ENCODE peak calls at places on chromosome 20, in nine cellular contexts. R is H9, Z is uterus, X is Peyer's patch, L is SK-N-SH, T is glutamatergic neuron, A is keratinocyte, D is RWPE1, G is epithelial cell of esophagus. O is an unnamed sample.

GRCh38 chr20:4592316-4593148 is 129.2 kb upstream of the PRND start:
- DNase-seq in T (peak; percentile 85), L (peak; percentile 84), D (peak; percentile 62), G (peak; percentile 30), A (no peak), Z (peak; percentile 53), R (peak; percentile 69), X (no peak), O (no peak)

GRCh38 chr20:17902531-17903083 is 66.0 kb downstream of the SNX5 start:
- DNase-seq in R (no peak), T (no peak), L (no peak), D (no peak), A (no peak), G (no peak), X (no peak), Z (no peak), O (no peak)

GRCh38 chr20:17960927-17961599 is 7.5 kb downstream of the SNX5 start:
- DNase-seq in R (no peak), T (no peak), A (no peak), X (no peak), L (no peak), G (no peak), Z (peak; percentile 72), D (no peak), O (no peak)

GRCh38 chr20:63750807-63751470 is 11.4 kb downstream of the SLC2A4RG start:
- DNase-seq in L (peak; percentile 40), G (no peak), Z (no peak), X (peak; percentile 49), T (no peak), R (peak; percentile 55), D (no peak), A (no peak), O (no peak)

GRCh38 chr20:38085031-38085430 is 51.5 kb downstream of the RPRD1B start:
- DNase-seq in T (no peak), R (no peak), X (no peak), D (no peak), Z (no peak), G (no peak), A (no peak), L (no peak), O (no peak)

GRCh38 chr20:431012-431904 is 23.2 kb downstream of the RBCK1 start:
- DNase-seq in X (peak; percentile 36), L (peak; percentile 91), D (peak; percentile 78), G (peak; percentile 81), T (peak; percentile 62), Z (no peak), A (no peak), R (peak; percentile 81), O (no peak)

GRCh38 chr20:37920270-37920669 is 17.3 kb downstream of the VSTM2L start:
- DNase-seq in T (no peak), G (no peak), Z (no peak), A (no peak), R (no peak), X (no peak), D (no peak), L (no peak), O (no peak)

GRCh38 chr20:8394308-8394945 is 262.4 kb downstream of the PLCB1 start:
- DNase-seq in Z (no peak), L (no peak), A (no peak), X (no peak), G (peak; percentile 35), R (no peak), D (no peak), T (no peak), O (no peak)

GRCh38 chr20:55576981-55577380 is 428.3 kb downstream of the CBLN4 start:
- DNase-seq in A (no peak), L (no peak), T (no peak), Z (no peak), R (no peak), X (no peak), D (no peak), G (no peak), O (no peak)

GRCh38 chr20:20732641-20733040 is 20.2 kb upstream of the RALGAPA2 start:
- DNase-seq in D (no peak), X (no peak), T (no peak), R (no peak), Z (no peak), G (peak; percentile 43), L (no peak), A (no peak), O (no peak)

GRCh38 chr20:6886065-6886729 is 118.7 kb downstream of the BMP2 start:
- DNase-seq in R (peak; percentile 33), L (no peak), X (no peak), Z (no peak), D (no peak), T (no peak), A (no peak), G (peak; percentile 41), O (no peak)

GRCh38 chr20:64041781-64042771 is 6.1 kb downstream of the C20orf204 start:
- DNase-seq in R (no peak), X (no peak), A (no peak), L (no peak), G (no peak), T (no peak), Z (no peak), D (no peak), O (no peak)

GRCh38 chr20:51430198-51430950 is 112.1 kb downstream of the NFATC2 start:
- DNase-seq in D (no peak), A (no peak), L (no peak), X (no peak), R (no peak), G (no peak), T (no peak), Z (no peak), O (no peak)

GRCh38 chr20:48278961-48279481 is 493.7 kb upstream of the SULF2 start:
- DNase-seq in D (no peak), R (no peak), A (no peak), G (peak; percentile 3), T (no peak), L (no peak), Z (no peak), X (no peak), O (no peak)

GRCh38 chr20:38165089-38165965 is at the start of gene TGM2:
- DNase-seq in L (peak; percentile 92), A (no peak), D (peak; percentile 71), X (peak; percentile 73), G (peak; percentile 67), T (peak; percentile 44), R (peak; percentile 71), Z (peak; percentile 85), O (no peak)

GRCh38 chr20:51758978-51759544 is 9.1 kb downstream of the ATP9A start:
- DNase-seq in L (no peak), A (no peak), X (no peak), R (no peak), D (no peak), T (no peak), G (no peak), Z (no peak), O (peak; percentile 64)

GRCh38 chr20:58700121-58700780 is 7.7 kb downstream of the NPEPL1 start:
- DNase-seq in T (no peak), G (no peak), R (no peak), Z (peak; percentile 2), X (no peak), D (no peak), L (no peak), A (no peak), O (peak; percentile 53)

GRCh38 chr20:13545755-13546154 is 93.0 kb downstream of the TASP1 start:
- DNase-seq in A (no peak), L (no peak), T (no peak), D (no peak), R (no peak), G (no peak), Z (no peak), X (no peak), O (no peak)

GRCh38 chr20:19888269-19888669 is 128.9 kb upstream of the NAA20 start:
- DNase-seq in A (no peak), G (peak; percentile 57), D (no peak), L (no peak), T (no peak), Z (no peak), R (no peak), X (no peak), O (no peak)

GRCh38 chr20:51062065-51062464 is 39.2 kb upstream of the KCNG1 start:
- DNase-seq in L (no peak), R (no peak), X (no peak), T (no peak), D (no peak), G (no peak), A (no peak), Z (no peak), O (no peak)

DNA sequence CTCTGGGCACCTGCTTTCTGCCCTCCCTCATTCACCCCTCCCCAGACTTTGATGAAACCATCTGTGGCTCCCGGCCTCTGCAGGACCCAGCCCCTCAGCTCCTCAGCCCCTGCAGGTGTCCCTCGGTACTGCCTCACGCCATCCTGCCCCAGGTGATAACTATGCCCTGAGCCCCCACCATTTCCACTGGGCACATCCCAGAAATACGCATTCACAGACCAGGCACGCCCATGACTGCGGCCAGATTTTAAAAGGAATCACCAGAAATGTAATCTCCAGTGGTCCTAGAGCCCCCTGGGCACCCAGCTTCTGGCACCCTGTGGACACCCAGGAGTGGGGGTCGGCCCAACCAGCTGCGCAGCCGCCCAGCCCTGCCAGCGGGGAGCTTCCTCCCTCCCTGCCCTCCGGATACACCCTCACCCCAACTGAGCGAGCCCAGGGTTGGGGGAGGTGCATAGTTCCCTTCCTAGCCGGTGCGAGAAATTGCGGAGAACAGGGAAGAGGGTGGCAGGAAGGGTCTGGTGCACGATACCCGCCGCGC is 585 bp upstream of the NTSR1 start:
- DNase-seq in G (peak; percentile 11), L (peak; percentile 76), T (peak; percentile 73), X (no peak), R (peak; percentile 79), D (peak; percentile 79), A (no peak), Z (no peak), O (peak; percentile 73)
- TF ChIP-seq CTCF in G (peak; percentile 46), L (peak; percentile 38), T (peak; percentile 81), X (no peak), R (peak; percentile 70), D (peak; percentile 66), A (peak; percentile 36), Z (peak; percentile 9), O (peak; percentile 43)

GRCh38 chr20:49396230-49396629 is 86.2 kb downstream of the KCNB1 start:
- DNase-seq in R (no peak), L (no peak), D (no peak), T (no peak), X (no peak), G (no peak), Z (no peak), A (no peak), O (no peak)
- TF ChIP-seq CTCF in R (peak; percentile 47), L (peak; percentile 16), D (no peak), T (peak; percentile 57), X (no peak), G (no peak), Z (no peak), A (no peak), O (peak; percentile 64)

GRCh38 chr20:22581437-22582385 is 2.7 kb downstream of the FOXA2 start:
- DNase-seq in D (no peak), R (peak; percentile 57), T (no peak), A (no peak), G (no peak), Z (no peak), X (no peak), L (no peak), O (no peak)
- TF ChIP-seq CTCF in D (no peak), R (no peak), T (no peak), A (no peak), G (no peak), Z (no peak), X (no peak), L (no peak), O (no peak)

DNA sequence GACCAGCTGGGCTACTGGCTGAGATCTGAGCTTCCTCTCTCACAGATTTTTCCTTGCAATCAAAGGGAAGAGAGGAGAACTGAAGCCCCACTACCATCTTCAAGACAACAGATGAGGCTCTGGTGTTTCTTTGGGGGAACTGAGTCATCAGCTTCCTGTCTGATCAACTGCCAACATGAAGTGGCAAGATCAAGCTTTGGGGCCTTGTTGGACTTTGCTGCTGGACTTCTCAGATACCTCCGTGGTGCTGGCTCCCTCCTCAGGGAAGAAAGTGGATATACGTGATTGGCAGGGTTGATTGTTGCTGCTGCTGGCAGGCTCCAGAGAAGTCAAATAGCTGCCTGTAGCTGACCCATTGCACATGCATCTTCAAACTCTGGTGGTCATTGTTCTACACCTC is 3.6 kb upstream of the TOX2 start:
- DNase-seq in L (no peak), R (no peak), D (peak; percentile 67), Z (no peak), A (peak; percentile 21), T (no peak), X (no peak), G (peak; percentile 75), O (no peak)
- TF ChIP-seq CTCF in L (peak; percentile 37), R (peak; percentile 30), D (no peak), Z (no peak), A (peak; percentile 74), T (no peak), X (no peak), G (no peak), O (no peak)